ENCODE peak calls at places on chromosomes 12 and 14, in seven cellular contexts. V is psoas muscle; D is CD4-positive, CD25-positive, alpha-beta regulatory T cell; T is esophagus squamous epithelium; I is cardiac muscle cell; N is WERI-Rb-1; M is thyroid gland. R is an unnamed sample. For H3K27me3, the result is how much of the 10 kb centered on the place peaks cover.

GRCh38 chr12:74328623-74329022 is 209.0 kb upstream of the ATXN7L3B start:
- DNase-seq in V (no peak), D (no peak), T (no peak), I (peak), N (no peak), M (no peak), R (no peak)

GRCh38 chr12:95790025-95790911 is at the start of gene NTN4:
- DNase-seq in V (peak), D (no peak), T (no peak), I (peak), N (peak), M (peak), R (peak)

GRCh38 chr14:103539056-103539825 is 10.2 kb downstream of the TRMT61A start:
- DNase-seq in V (peak), D (no peak), T (no peak), I (no peak), N (peak), M (no peak), R (no peak)

GRCh38 chr12:102542816-102543448 is 62.6 kb upstream of the IGF1 start:
- DNase-seq in V (no peak), D (no peak), T (no peak), I (no peak), N (no peak), M (no peak), R (no peak)

GRCh38 chr14:98665019-98665418 is 607.0 kb downstream of the BCL11B start:
- DNase-seq in V (no peak), D (no peak), T (no peak), I (no peak), N (no peak), M (no peak), R (peak)

GRCh38 chr12:76595056-76595455 is 35.5 kb upstream of the OSBPL8 start:
- DNase-seq in V (no peak), D (no peak), T (no peak), I (no peak), N (no peak), M (no peak), R (no peak)

GRCh38 chr12:119804011-119804641 is 73.0 kb downstream of the CIT start:
- DNase-seq in V (peak), D (no peak), T (peak), I (peak), N (peak), M (peak), R (peak)

GRCh38 chr14:49634547-49635334 is at the start of gene DNAAF2:
- DNase-seq in V (no peak), D (peak), T (peak), I (peak), N (peak), M (peak), R (peak)

GRCh38 chr14:30296956-30297405 is 262.0 kb upstream of the G2E3 start:
- DNase-seq in V (no peak), D (no peak), T (no peak), I (no peak), N (no peak), M (no peak), R (no peak)

GRCh38 chr12:123971770-123972447 is 722 bp downstream of the CCDC92 start:
- DNase-seq in V (peak), D (peak), T (no peak), I (peak), N (peak), M (peak), R (peak)

GRCh38 chr12:132614861-132615578 is 3.6 kb upstream of the P2RX2 start:
- DNase-seq in V (peak), D (peak), T (no peak), I (peak), N (peak), M (peak), R (peak)

GRCh38 chr14:61252354-61253063 is 28.6 kb downstream of the TMEM30B start:
- DNase-seq in V (peak), D (peak), T (peak), I (peak), N (peak), M (peak), R (peak)

GRCh38 chr14:36518586-36519430 is 1.2 kb downstream of the NKX2-1 start:
- DNase-seq in V (no peak), D (no peak), T (no peak), I (no peak), N (no peak), M (no peak), R (no peak)

GRCh38 chr12:75479963-75480461 is 543 bp upstream of the GLIPR1 start:
- DNase-seq in V (no peak), D (no peak), T (no peak), I (no peak), N (no peak), M (no peak), R (no peak)
- H3K4me3 ChIP-seq in V (peak), D (peak), T (peak), I (no peak), N (no peak), M (peak), R (no peak)

GRCh38 chr14:105858676-105859025 is 332.3 kb downstream of the TMEM121 start:
- DNase-seq in V (peak), D (peak), T (no peak), I (no peak), N (peak), M (no peak), R (no peak)

GRCh38 chr14:105862581-105863239 is 336.3 kb downstream of the TMEM121 start:
- DNase-seq in V (no peak), D (no peak), T (no peak), I (no peak), N (no peak), M (no peak), R (no peak)

GRCh38 chr14:105861985-105862465 is 335.6 kb downstream of the TMEM121 start:
- DNase-seq in V (no peak), D (peak), T (no peak), I (no peak), N (no peak), M (no peak), R (no peak)

GRCh38 chr14:105859717-105860614 is 333.6 kb downstream of the TMEM121 start:
- DNase-seq in V (peak), D (peak), T (no peak), I (no peak), N (peak), M (no peak), R (no peak)

DNA sequence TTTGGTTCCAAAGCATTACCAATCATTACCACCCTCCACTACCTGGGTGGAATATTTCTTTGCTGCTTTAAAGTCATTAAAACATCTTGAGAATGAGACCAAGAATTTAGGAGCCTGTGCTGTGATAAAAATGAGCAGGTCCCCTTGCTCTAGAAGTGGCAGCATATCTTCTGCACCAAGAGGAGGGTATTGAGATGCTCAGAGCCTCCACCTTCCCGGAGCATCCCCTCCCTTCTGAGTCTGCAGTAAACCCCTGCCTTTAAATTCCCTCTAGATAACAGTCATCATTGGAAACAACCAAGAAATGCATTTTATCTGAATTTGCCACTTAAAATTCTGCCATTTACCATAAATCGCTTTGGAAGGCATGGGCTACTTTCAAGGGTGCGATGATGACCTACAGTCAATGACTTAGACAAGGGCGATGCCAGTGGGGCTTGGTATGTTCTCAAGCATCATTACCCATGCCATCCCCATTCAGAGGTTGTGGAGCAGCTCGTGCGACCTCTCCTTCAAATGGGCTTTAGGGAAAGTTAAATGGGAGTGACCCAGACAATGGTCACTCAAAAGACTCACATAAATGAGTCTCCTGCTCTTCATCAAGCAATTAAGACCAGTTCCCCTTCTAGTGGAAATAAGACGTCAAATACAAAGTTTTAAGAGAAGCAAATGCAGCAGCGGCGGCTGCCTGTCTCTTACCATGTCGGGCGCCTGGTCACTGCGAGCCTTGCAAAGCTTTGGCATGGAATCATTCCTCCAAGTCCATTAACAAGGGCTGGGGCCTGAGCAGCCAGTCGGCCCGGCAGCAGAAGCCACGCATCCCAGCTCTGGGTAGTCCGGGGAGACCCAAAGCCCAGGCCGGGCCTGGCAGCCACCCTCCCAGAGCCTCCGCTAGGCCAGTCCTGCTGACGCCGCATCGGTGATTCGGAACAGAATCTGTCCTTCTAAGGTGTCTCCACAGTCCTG is 334.5 kb downstream of the TMEM121 start:
- DNase-seq in V (peak), D (no peak), T (no peak), I (no peak), N (no peak), M (no peak), R (no peak)
- H3K27me3 ChIP-seq in V (under half), D (under half), T (under half), I (under half), N (half or more), M (under half), R (under half)

DNA sequence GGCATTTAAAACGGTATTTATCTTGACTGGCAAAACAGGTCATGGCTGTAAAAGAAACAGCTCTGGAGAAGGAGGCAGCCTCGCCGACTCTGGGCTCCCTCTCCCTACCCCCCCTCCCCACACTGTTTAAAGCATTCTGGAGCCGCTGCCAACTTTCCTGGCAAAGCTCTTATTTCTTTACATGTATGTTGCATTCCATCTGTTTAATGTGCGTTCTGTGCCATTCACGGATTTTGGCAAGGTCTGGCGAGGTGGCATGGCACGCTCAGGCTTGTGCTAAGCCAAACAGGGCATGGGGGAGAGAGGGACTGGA is 41.2 kb upstream of the MED13L start:
- DNase-seq in V (no peak), D (no peak), T (no peak), I (no peak), N (no peak), M (peak), R (no peak)
- H3K4me3 ChIP-seq in V (peak), D (no peak), T (peak), I (no peak), N (no peak), M (peak), R (no peak)

DNA sequence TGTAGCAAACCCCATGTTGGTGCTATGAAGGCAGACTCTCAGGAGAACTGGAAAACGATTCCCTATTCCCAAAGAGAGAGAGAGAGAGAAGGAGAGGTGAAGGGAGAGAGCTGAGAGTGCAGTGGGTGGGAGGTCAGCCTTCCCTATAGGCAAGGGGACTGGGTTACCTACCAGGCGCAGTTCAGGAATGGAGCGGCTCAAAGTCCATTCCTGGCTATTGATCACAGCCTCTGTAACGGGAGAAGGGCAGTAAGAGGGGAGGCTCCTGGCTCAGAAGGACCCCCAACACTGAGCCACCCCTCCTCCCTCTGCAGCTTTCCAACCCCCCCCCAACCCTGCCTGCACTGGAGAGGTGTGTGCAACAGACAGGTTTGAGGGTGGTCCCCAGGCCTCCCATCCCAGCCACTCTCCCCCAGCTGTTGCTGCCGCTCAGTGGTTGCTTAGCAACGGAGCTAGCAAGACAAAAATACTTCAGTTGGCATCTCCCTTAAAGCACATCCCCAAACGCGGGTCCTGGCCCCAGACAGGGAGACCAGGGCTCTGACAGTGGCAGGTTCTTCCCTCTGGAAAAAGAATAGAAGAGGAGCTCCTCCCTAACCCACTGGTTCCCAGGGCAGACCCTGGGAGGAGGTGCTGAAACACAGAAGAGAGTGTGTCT is 3.2 kb downstream of the AGAP2 start:
- DNase-seq in V (no peak), D (no peak), T (no peak), I (no peak), N (no peak), M (no peak), R (peak)
- H3K27me3 ChIP-seq in V (under half), D (under half), T (under half), I (half or more), N (under half), M (under half), R (under half)

GRCh38 chr12:41943671-41944070 is 201.0 kb downstream of the GXYLT1 start:
- DNase-seq in V (no peak), D (no peak), T (no peak), I (no peak), N (no peak), M (no peak), R (no peak)

GRCh38 chr12:41944241-41944640 is 200.4 kb downstream of the GXYLT1 start:
- DNase-seq in V (no peak), D (no peak), T (no peak), I (no peak), N (no peak), M (no peak), R (no peak)

GRCh38 chr12:41936333-41936732 is 208.3 kb downstream of the GXYLT1 start:
- DNase-seq in V (no peak), D (no peak), T (no peak), I (no peak), N (no peak), M (no peak), R (no peak)

GRCh38 chr12:41942355-41942754 is 202.3 kb downstream of the GXYLT1 start:
- DNase-seq in V (no peak), D (no peak), T (no peak), I (no peak), N (no peak), M (no peak), R (no peak)

GRCh38 chr12:41940571-41940970 is 204.1 kb downstream of the GXYLT1 start:
- DNase-seq in V (no peak), D (no peak), T (no peak), I (no peak), N (no peak), M (no peak), R (no peak)
- H3K4me3 ChIP-seq in V (no peak), D (no peak), T (no peak), I (no peak), N (no peak), M (no peak), R (no peak)

GRCh38 chr14:56809262-56810215 is 740 bp downstream of the OTX2 start:
- DNase-seq in V (no peak), D (no peak), T (no peak), I (no peak), N (peak), M (no peak), R (no peak)
- H3K27me3 ChIP-seq in V (under half), D (under half), T (under half), I (half or more), N (under half), M (half or more), R (under half)

GRCh38 chr14:99737956-99738667 is 54.0 kb downstream of the CYP46A1 start:
- DNase-seq in V (no peak), D (no peak), T (no peak), I (no peak), N (no peak), M (no peak), R (no peak)

GRCh38 chr14:99736600-99737371 is 52.7 kb downstream of the CYP46A1 start:
- DNase-seq in V (no peak), D (no peak), T (no peak), I (peak), N (no peak), M (peak), R (no peak)

GRCh38 chr14:99740411-99740810 is 52.8 kb upstream of the EML1 start:
- DNase-seq in V (peak), D (no peak), T (no peak), I (no peak), N (no peak), M (no peak), R (no peak)

GRCh38 chr14:99735189-99736135 is 51.4 kb downstream of the CYP46A1 start:
- DNase-seq in V (peak), D (no peak), T (no peak), I (no peak), N (peak), M (no peak), R (no peak)

DNA sequence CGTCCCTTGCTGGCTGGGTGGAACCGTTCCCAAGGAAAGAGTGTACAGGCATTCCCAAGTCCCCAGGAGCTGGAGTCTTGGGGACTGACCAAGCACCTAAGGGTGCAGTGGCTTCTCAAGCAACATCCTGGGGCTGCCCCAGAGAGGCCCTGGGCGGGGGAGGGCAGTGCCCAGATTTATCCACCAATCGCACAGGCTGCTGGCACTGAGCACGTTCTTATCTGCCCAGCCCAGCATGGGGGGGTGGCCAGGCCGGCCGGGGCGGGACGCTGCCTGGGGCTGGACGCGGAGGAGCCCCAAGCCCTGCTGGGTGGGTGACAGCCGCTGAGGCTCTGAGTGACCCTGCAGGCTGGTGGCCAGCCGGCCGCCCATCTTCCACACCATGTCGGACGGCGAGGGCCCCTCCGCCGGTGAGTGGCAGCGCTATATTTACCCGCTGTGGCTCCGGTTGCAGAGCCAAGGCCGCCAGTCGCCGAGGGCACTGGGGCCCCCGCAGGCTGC is 53.4 kb downstream of the CYP46A1 start:
- DNase-seq in V (peak), D (no peak), T (no peak), I (peak), N (no peak), M (peak), R (no peak)
- H3K4me3 ChIP-seq in V (peak), D (no peak), T (peak), I (no peak), N (no peak), M (peak), R (peak)

DNA sequence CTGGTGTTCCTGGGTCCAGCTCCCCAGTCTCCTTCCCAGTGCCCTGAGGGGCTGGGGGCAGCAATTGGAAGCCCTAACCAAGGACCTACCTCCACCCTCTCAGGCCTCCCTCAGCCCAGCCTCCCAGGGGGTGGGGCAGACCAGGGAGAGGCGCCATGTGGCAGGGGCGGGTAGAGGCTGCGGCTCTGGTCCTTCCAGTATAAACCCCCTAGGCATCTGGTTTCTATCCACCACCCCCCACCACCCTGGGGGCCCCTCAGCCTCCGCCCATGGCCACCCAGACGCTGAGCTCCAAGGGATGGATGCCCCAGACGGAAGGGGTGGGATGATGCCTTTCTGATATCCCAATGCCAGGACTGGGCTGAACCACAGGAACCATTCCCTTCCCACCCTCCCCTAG is 2.8 kb upstream of the SP7 start:
- DNase-seq in V (peak), D (no peak), T (no peak), I (no peak), N (peak), M (no peak), R (peak)
- H3K27me3 ChIP-seq in V (under half), D (under half), T (under half), I (under half), N (under half), M (under half), R (under half)

GRCh38 chr12:50050119-50050385 is 7.3 kb upstream of the ASIC1 start:
- DNase-seq in V (no peak), D (no peak), T (no peak), I (no peak), N (no peak), M (no peak), R (no peak)
- H3K4me3 ChIP-seq in V (no peak), D (no peak), T (peak), I (no peak), N (peak), M (no peak), R (peak)

R was measured in SJCRH30.